ENCODE peak calls at places on chromosomes 5 and 9, in four cellular contexts. L, D, W and Y are unnamed samples.

GRCh38 chr5:170105643-170106611 is at the start of gene FOXI1:
- DNase-seq in L (no peak), W (no peak), D (no peak), Y (no peak)

GRCh38 chr9:132880311-132880661 is 1.6 kb downstream of the SPACA9 start:
- DNase-seq in D (no peak), L (no peak), W (no peak), Y (no peak)

GRCh38 chr5:180704362-180704761 is 35.5 kb downstream of the OR2Y1 start:
- DNase-seq in L (no peak), W (no peak), D (no peak), Y (no peak)

GRCh38 chr5:142782976-142783539 is 12.9 kb downstream of the ARHGAP26 start:
- DNase-seq in W (no peak), L (no peak), D (no peak), Y (peak)

GRCh38 chr9:99360026-99360425 is 137.9 kb downstream of the SEC61B start:
- DNase-seq in D (no peak), W (no peak), L (no peak), Y (no peak)

GRCh38 chr5:79975422-79975821 is 15.6 kb downstream of the MTX3 start:
- DNase-seq in W (no peak), L (no peak), D (no peak), Y (no peak)

GRCh38 chr5:150283904-150284303 is 5.7 kb downstream of the CAMK2A start:
- DNase-seq in W (no peak), D (no peak), L (no peak), Y (no peak)

GRCh38 chr5:153352685-153353219 is 137.7 kb upstream of the GRIA1 start:
- DNase-seq in D (no peak), L (no peak), W (no peak), Y (no peak)

GRCh38 chr9:87684627-87685204 is 41.2 kb upstream of the CTSL start:
- DNase-seq in W (no peak), L (no peak), D (no peak), Y (peak)

GRCh38 chr9:113929634-113930092 is 53.6 kb downstream of the ZNF618 start:
- DNase-seq in L (no peak), D (peak), W (no peak), Y (no peak)

GRCh38 chr9:121888438-121888775 is 204.7 kb downstream of the TTLL11 start:
- DNase-seq in L (no peak), W (no peak), D (peak), Y (no peak)

GRCh38 chr9:72557549-72557948 is 36.1 kb downstream of the TMC1 start:
- DNase-seq in W (peak), D (peak), L (no peak), Y (peak)

GRCh38 chr9:21543187-21543586 is 61.1 kb upstream of the IFNE start:
- DNase-seq in W (no peak), D (no peak), L (no peak), Y (no peak)

GRCh38 chr5:96651948-96652753 is 10.0 kb upstream of the CAST start:
- DNase-seq in W (peak), D (no peak), L (no peak), Y (no peak)

GRCh38 chr5:23763170-23763569 is 255.8 kb downstream of the PRDM9 start:
- DNase-seq in D (no peak), L (no peak), W (no peak), Y (no peak)

GRCh38 chr5:98605010-98605425 is 168.4 kb upstream of the RGMB start:
- DNase-seq in W (no peak), D (no peak), L (no peak), Y (no peak)

GRCh38 chr5:62922191-62922590 is 343.6 kb downstream of the LRRC70 start:
- DNase-seq in L (no peak), W (no peak), D (no peak), Y (no peak)

GRCh38 chr5:75469017-75469416 is 42.4 kb downstream of the CERT1 start:
- DNase-seq in D (no peak), L (no peak), W (no peak), Y (no peak)

GRCh38 chr5:98292496-98292895 is 481.0 kb upstream of the RGMB start:
- DNase-seq in D (no peak), W (no peak), L (no peak), Y (no peak)

GRCh38 chr5:1033178-1033577 is 24.6 kb downstream of the NKD2 start:
- DNase-seq in L (no peak), W (no peak), D (no peak), Y (no peak)

GRCh38 chr9:35907732-35908483 is 1.4 kb upstream of the SPAAR start:
- DNase-seq in W (no peak), L (no peak), D (peak), Y (peak)

GRCh38 chr9:133140174-133140505 is 19.1 kb upstream of the RALGDS start:
- DNase-seq in L (no peak), D (no peak), W (no peak), Y (no peak)